ENCODE peak calls at places on chromosomes 13 and 19, in ten cellular contexts. D is T-helper 1 cell; N is NCI-H69; B is HTR-8/SVneo; L is dorsolateral prefrontal cortex; H is NCI-H1092 treated with DMSO at 0.1 percent for 48 hours; Z is stimulated activated CD4-positive, alpha-beta T cell treated with anti-CD3 and anti-CD28 coated beads, Interleukin-12 subunit alpha, Interleukin-12 subunit beta, amount 100 ng/mL, for 24 hours; R is B cell; U is hepatocyte; W is mucosa of gallbladder. S is an unnamed sample.

GRCh38 chr19:16202320-16203255 is 4.9 kb downstream of the AP1M1 start:
- DNase-seq in U (no peak), N (peak; percentile 41), W (no peak), Z (no peak), R (no peak), L (no peak), B (no peak), D (no peak), H (no peak), S (no peak)

GRCh38 chr19:57269515-57270250 is 10.6 kb upstream of the ZNF460 start:
- DNase-seq in U (peak; percentile 17), H (no peak), D (no peak), L (no peak), Z (no peak), R (no peak), W (no peak), N (no peak), B (peak; percentile 12), S (peak; percentile 86)

GRCh38 chr13:26561636-26562537 is 4.4 kb downstream of the WASF3 start:
- DNase-seq in U (peak; percentile 14), N (peak; percentile 48), Z (no peak), L (no peak), H (no peak), D (no peak), R (no peak), W (no peak), B (no peak), S (no peak)

GRCh38 chr13:39616087-39616694 is 13.2 kb upstream of the LHFPL6 start:
- DNase-seq in N (peak; percentile 73), W (peak; percentile 51), B (peak; percentile 51), Z (no peak), D (peak; percentile 47), H (peak; percentile 71), U (peak; percentile 87), L (peak; percentile 58), R (peak; percentile 56), S (peak; percentile 28)

GRCh38 chr19:42919757-42920079 is 2.0 kb upstream of the PSG6 start:
- DNase-seq in H (no peak), U (no peak), L (no peak), Z (no peak), W (no peak), D (no peak), N (no peak), R (no peak), B (no peak), S (no peak)

GRCh38 chr13:66532146-66532545 is 698.0 kb downstream of the PCDH9 start:
- DNase-seq in H (no peak), Z (no peak), N (no peak), U (no peak), L (no peak), W (no peak), B (no peak), R (no peak), D (no peak), S (peak; percentile 46)

GRCh38 chr13:111184685-111185401 is 69.7 kb downstream of the ARHGEF7 start:
- DNase-seq in N (peak; percentile 37), W (no peak), U (no peak), R (peak; percentile 75), B (no peak), D (peak; percentile 38), L (no peak), Z (no peak), H (peak; percentile 94), S (no peak)

GRCh38 chr19:34134190-34135032 is 37.9 kb upstream of the LSM14A start:
- DNase-seq in W (peak; percentile 82), H (peak; percentile 70), N (peak; percentile 91), Z (peak; percentile 79), D (peak; percentile 91), B (peak; percentile 93), R (peak; percentile 98), U (peak; percentile 90), L (peak; percentile 52), S (peak; percentile 35)

GRCh38 chr13:101425623-101426022 is 9.3 kb upstream of the NALCN start:
- DNase-seq in H (no peak), R (no peak), Z (no peak), L (no peak), U (no peak), D (no peak), W (no peak), B (no peak), N (no peak), S (no peak)

GRCh38 chr19:6425732-6426686 is 1.4 kb upstream of the KHSRP start:
- DNase-seq in N (no peak), W (no peak), R (no peak), U (no peak), D (peak; percentile 24), B (no peak), Z (no peak), L (no peak), H (no peak), S (no peak)

GRCh38 chr13:79943633-79944032 is 397.3 kb downstream of the SPRY2 start:
- DNase-seq in B (no peak), U (no peak), D (no peak), H (no peak), Z (no peak), L (no peak), R (no peak), N (no peak), W (no peak), S (no peak)

GRCh38 chr13:113151745-113152707 is 6.4 kb upstream of the PROZ start:
- DNase-seq in U (peak; percentile 61), L (no peak), N (peak; percentile 60), H (peak; percentile 35), Z (no peak), D (no peak), B (no peak), W (no peak), R (no peak), S (peak; percentile 11)

GRCh38 chr19:48837586-48838191 is 1.4 kb upstream of the HSD17B14 start:
- DNase-seq in H (no peak), B (no peak), W (no peak), Z (no peak), U (no peak), L (no peak), N (peak; percentile 30), D (no peak), R (no peak), S (no peak)

GRCh38 chr19:58367698-58368454 is 5.3 kb upstream of the ZNF497 start:
- DNase-seq in Z (no peak), H (no peak), R (peak; percentile 45), U (no peak), W (no peak), L (no peak), B (no peak), N (no peak), D (no peak), S (no peak)

GRCh38 chr13:45500492-45501174 is 35.9 kb downstream of the COG3 start:
- DNase-seq in H (no peak), W (no peak), R (no peak), L (no peak), U (no peak), D (no peak), Z (no peak), N (no peak), B (peak; percentile 27), S (peak; percentile 3)

GRCh38 chr19:54464624-54465266 is 1.2 kb upstream of the LENG9 start:
- DNase-seq in L (peak; percentile 88), B (peak; percentile 87), U (peak; percentile 96), N (peak; percentile 92), H (peak; percentile 2), D (peak; percentile 92), Z (peak; percentile 55), R (peak; percentile 85), W (peak; percentile 91), S (peak; percentile 60)

GRCh38 chr19:22634450-22634827 is 315 bp downstream of the ZNF492 start:
- DNase-seq in L (no peak), W (no peak), R (no peak), B (no peak), U (no peak), H (no peak), Z (no peak), D (no peak), N (no peak), S (no peak)

GRCh38 chr13:30431269-30431950 is 9.1 kb downstream of the UBE2L5 start:
- DNase-seq in U (peak; percentile 46), N (peak; percentile 70), W (no peak), Z (no peak), L (no peak), R (no peak), B (no peak), D (no peak), H (no peak), S (no peak)

GRCh38 chr19:39873385-39873784 is 27.2 kb upstream of the FBL start:
- DNase-seq in U (no peak), N (no peak), H (no peak), W (no peak), Z (no peak), L (no peak), D (no peak), R (no peak), B (no peak), S (no peak)

GRCh38 chr13:106318941-106319411 is 216.5 kb downstream of the EFNB2 start:
- DNase-seq in R (no peak), U (peak; percentile 61), L (no peak), D (no peak), W (no peak), N (no peak), Z (no peak), B (peak; percentile 55), H (no peak), S (peak; percentile 52)

GRCh38 chr13:50453238-50453637 is 390.3 kb downstream of the DLEU7 start:
- DNase-seq in W (no peak), Z (no peak), N (no peak), L (no peak), D (no peak), R (no peak), H (no peak), U (no peak), B (no peak), S (no peak)

GRCh38 chr19:50344661-50345318 is 15.6 kb upstream of the KCNC3 start:
- DNase-seq in B (no peak), D (no peak), L (no peak), U (no peak), W (no peak), Z (no peak), N (no peak), R (peak; percentile 73), H (no peak), S (no peak)

GRCh38 chr19:55069137-55069858 is 6.3 kb upstream of the RDH13 start:
- DNase-seq in D (no peak), H (no peak), Z (no peak), B (no peak), W (peak; percentile 68), U (peak; percentile 82), R (no peak), L (no peak), N (peak; percentile 77), S (no peak)

GRCh38 chr19:21750586-21751128 is 16.7 kb downstream of the ZNF100 start:
- DNase-seq in R (no peak), L (no peak), W (no peak), N (no peak), B (no peak), U (no peak), Z (no peak), H (no peak), D (no peak), S (no peak)

GRCh38 chr13:39415003-39415402 is 188.0 kb downstream of the LHFPL6 start:
- DNase-seq in R (no peak), N (no peak), L (no peak), B (no peak), W (peak; percentile 16), U (no peak), D (no peak), H (no peak), Z (no peak), S (no peak)

GRCh38 chr13:100602472-100603142 is 14.0 kb upstream of the GGACT start:
- DNase-seq in D (no peak), U (no peak), B (no peak), Z (no peak), L (no peak), W (no peak), N (no peak), R (no peak), H (no peak), S (no peak)

GRCh38 chr19:32397736-32398135 is 7.8 kb upstream of the DPY19L3 start:
- DNase-seq in D (no peak), Z (no peak), W (no peak), U (peak; percentile 49), H (no peak), R (no peak), L (no peak), B (peak; percentile 33), N (no peak), S (peak; percentile 6)

GRCh38 chr13:87671824-87672603 is 843 bp downstream of the SLITRK5 start:
- DNase-seq in D (no peak), B (no peak), Z (no peak), U (peak; percentile 11), W (no peak), N (peak; percentile 81), R (peak; percentile 37), H (peak; percentile 72), L (no peak), S (no peak)

S was measured in amniotic stem cell.